ENCODE peak calls at places on chromosomes 13 and 19, in nine cellular contexts. One of them, this sample, is unnamed. For H3K4me1, the result is how much of the 10 kb centered on the place peaks cover.

GRCh38 chr19:1102407-1103106 is 1.2 kb upstream of the GPX4 start:
- DNase-seq in adrenal gland: peak
- DNase-seq in neural progenitor cell: no peak
- DNase-seq in Peyer's patch: peak
- DNase-seq in tibial artery: peak
- DNase-seq in breast epithelium: peak
- DNase-seq in A673: no peak
- DNase-seq in osteoblast: peak
- DNase-seq in heart right ventricle: no peak
- DNase-seq in this sample: no peak

GRCh38 chr13:102011539-102011938 is 390.3 kb downstream of the FGF14 start:
- DNase-seq in adrenal gland: no peak
- DNase-seq in neural progenitor cell: no peak
- DNase-seq in Peyer's patch: no peak
- DNase-seq in tibial artery: no peak
- DNase-seq in breast epithelium: no peak
- DNase-seq in A673: no peak
- DNase-seq in osteoblast: no peak
- DNase-seq in heart right ventricle: no peak
- DNase-seq in this sample: no peak

GRCh38 chr13:111911754-111912452 is 155.0 kb upstream of the SOX1 start:
- DNase-seq in adrenal gland: no peak
- DNase-seq in neural progenitor cell: no peak
- DNase-seq in Peyer's patch: peak
- DNase-seq in tibial artery: no peak
- DNase-seq in breast epithelium: peak
- DNase-seq in A673: no peak
- DNase-seq in osteoblast: peak
- DNase-seq in heart right ventricle: no peak
- DNase-seq in this sample: no peak

GRCh38 chr13:49456156-49456555 is 12.1 kb downstream of the SETDB2 start:
- DNase-seq in adrenal gland: no peak
- DNase-seq in neural progenitor cell: no peak
- DNase-seq in Peyer's patch: no peak
- DNase-seq in tibial artery: no peak
- DNase-seq in breast epithelium: no peak
- DNase-seq in A673: no peak
- DNase-seq in osteoblast: no peak
- DNase-seq in heart right ventricle: no peak
- DNase-seq in this sample: no peak

GRCh38 chr13:76773695-76774094 is 112.5 kb downstream of the KCTD12 start:
- DNase-seq in adrenal gland: no peak
- DNase-seq in neural progenitor cell: no peak
- DNase-seq in Peyer's patch: no peak
- DNase-seq in tibial artery: no peak
- DNase-seq in breast epithelium: no peak
- DNase-seq in A673: no peak
- DNase-seq in osteoblast: no peak
- DNase-seq in heart right ventricle: no peak
- DNase-seq in this sample: no peak

GRCh38 chr13:39016789-39017188 is 21.1 kb downstream of the PROSER1 start:
- DNase-seq in adrenal gland: no peak
- DNase-seq in neural progenitor cell: peak
- DNase-seq in Peyer's patch: no peak
- DNase-seq in tibial artery: no peak
- DNase-seq in breast epithelium: no peak
- DNase-seq in A673: peak
- DNase-seq in osteoblast: no peak
- DNase-seq in heart right ventricle: no peak
- DNase-seq in this sample: no peak

GRCh38 chr19:57212109-57212508 is 18.7 kb upstream of the AURKC start:
- DNase-seq in adrenal gland: no peak
- DNase-seq in neural progenitor cell: no peak
- DNase-seq in Peyer's patch: no peak
- DNase-seq in tibial artery: no peak
- DNase-seq in breast epithelium: no peak
- DNase-seq in A673: no peak
- DNase-seq in osteoblast: no peak
- DNase-seq in heart right ventricle: no peak
- DNase-seq in this sample: no peak

GRCh38 chr19:35403116-35403760 is 32.4 kb downstream of the GPR42 start:
- DNase-seq in adrenal gland: no peak
- DNase-seq in neural progenitor cell: no peak
- DNase-seq in Peyer's patch: peak
- DNase-seq in tibial artery: no peak
- DNase-seq in breast epithelium: no peak
- DNase-seq in A673: no peak
- DNase-seq in osteoblast: no peak
- DNase-seq in heart right ventricle: no peak
- DNase-seq in this sample: no peak

GRCh38 chr19:21588202-21588601 is 82.8 kb downstream of the ZNF429 start:
- DNase-seq in adrenal gland: no peak
- DNase-seq in neural progenitor cell: no peak
- DNase-seq in Peyer's patch: no peak
- DNase-seq in tibial artery: no peak
- DNase-seq in breast epithelium: no peak
- DNase-seq in A673: no peak
- DNase-seq in osteoblast: no peak
- DNase-seq in heart right ventricle: no peak
- DNase-seq in this sample: no peak

GRCh38 chr19:21587117-21587461 is 81.7 kb downstream of the ZNF429 start:
- DNase-seq in adrenal gland: no peak
- DNase-seq in neural progenitor cell: no peak
- DNase-seq in Peyer's patch: no peak
- DNase-seq in tibial artery: no peak
- DNase-seq in breast epithelium: no peak
- DNase-seq in A673: no peak
- DNase-seq in osteoblast: no peak
- DNase-seq in heart right ventricle: peak
- DNase-seq in this sample: no peak

GRCh38 chr19:21585491-21585890 is 80.1 kb downstream of the ZNF429 start:
- DNase-seq in adrenal gland: no peak
- DNase-seq in neural progenitor cell: no peak
- DNase-seq in Peyer's patch: no peak
- DNase-seq in tibial artery: no peak
- DNase-seq in breast epithelium: no peak
- DNase-seq in A673: no peak
- DNase-seq in osteoblast: no peak
- DNase-seq in heart right ventricle: no peak
- DNase-seq in this sample: no peak

GRCh38 chr19:21587549-21587948 is 82.1 kb downstream of the ZNF429 start:
- DNase-seq in adrenal gland: no peak
- DNase-seq in neural progenitor cell: no peak
- DNase-seq in Peyer's patch: no peak
- DNase-seq in tibial artery: no peak
- DNase-seq in breast epithelium: no peak
- DNase-seq in A673: no peak
- DNase-seq in osteoblast: no peak
- DNase-seq in heart right ventricle: no peak
- DNase-seq in this sample: no peak

DNA sequence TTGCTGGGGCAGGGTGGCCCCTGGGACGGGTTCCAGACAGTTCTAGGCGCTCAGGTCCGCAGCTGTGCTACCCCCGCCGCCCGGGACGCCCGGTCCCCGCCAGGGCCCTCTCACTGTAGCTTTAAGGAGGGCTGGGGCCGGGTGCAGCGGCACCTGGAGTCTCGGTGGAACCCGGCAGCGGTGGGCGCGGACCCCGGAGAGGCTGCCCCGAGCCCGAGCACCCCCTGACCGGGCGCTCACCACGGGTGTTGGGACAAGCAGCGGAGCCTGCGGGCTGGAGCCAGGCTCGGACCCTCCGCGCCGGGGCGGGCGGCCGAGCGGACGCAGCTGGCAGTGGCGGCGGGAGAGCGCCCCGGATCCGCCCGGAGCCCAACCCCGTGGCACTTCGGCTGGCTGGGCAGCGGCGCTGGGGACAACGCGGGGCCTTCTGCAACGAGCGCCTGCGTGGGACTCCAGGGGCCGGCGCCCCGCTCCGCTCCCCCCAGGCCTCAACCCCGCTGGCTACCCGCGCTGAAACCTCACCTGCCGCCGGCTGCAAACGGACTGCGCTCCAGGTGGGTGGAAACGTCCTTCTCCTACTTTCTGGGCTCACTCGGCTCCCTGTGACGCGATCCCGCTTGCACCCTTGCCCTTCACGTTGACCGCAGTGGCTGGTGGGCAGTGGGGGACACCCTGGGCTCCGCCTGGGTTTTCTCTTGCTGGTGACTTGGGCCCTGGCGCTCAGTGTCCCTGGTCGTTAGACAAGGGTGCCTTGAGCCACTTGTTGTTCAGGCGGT is 81.1 kb downstream of the ZNF429 start:
- DNase-seq in adrenal gland: peak
- DNase-seq in neural progenitor cell: peak
- DNase-seq in Peyer's patch: peak
- DNase-seq in tibial artery: no peak
- DNase-seq in breast epithelium: no peak
- DNase-seq in A673: no peak
- DNase-seq in osteoblast: no peak
- DNase-seq in heart right ventricle: peak
- DNase-seq in this sample: no peak
- TF ChIP-seq CTCF in adrenal gland: no peak
- TF ChIP-seq CTCF in neural progenitor cell: no peak
- TF ChIP-seq CTCF in Peyer's patch: no peak
- TF ChIP-seq CTCF in tibial artery: no peak
- TF ChIP-seq CTCF in breast epithelium: no peak
- TF ChIP-seq CTCF in A673: no peak
- TF ChIP-seq CTCF in osteoblast: no peak
- TF ChIP-seq CTCF in heart right ventricle: no peak
- TF ChIP-seq CTCF in this sample: no peak

GRCh38 chr13:46354143-46355087 is 32.6 kb downstream of the RUBCNL start:
- DNase-seq in adrenal gland: no peak
- DNase-seq in neural progenitor cell: no peak
- DNase-seq in Peyer's patch: no peak
- DNase-seq in tibial artery: no peak
- DNase-seq in breast epithelium: no peak
- DNase-seq in A673: no peak
- DNase-seq in osteoblast: peak
- DNase-seq in heart right ventricle: no peak
- DNase-seq in this sample: no peak

GRCh38 chr13:46355906-46356305 is 31.1 kb downstream of the RUBCNL start:
- DNase-seq in adrenal gland: no peak
- DNase-seq in neural progenitor cell: no peak
- DNase-seq in Peyer's patch: no peak
- DNase-seq in tibial artery: no peak
- DNase-seq in breast epithelium: no peak
- DNase-seq in A673: no peak
- DNase-seq in osteoblast: no peak
- DNase-seq in heart right ventricle: no peak
- DNase-seq in this sample: no peak

GRCh38 chr13:46352810-46353209 is 34.2 kb downstream of the RUBCNL start:
- DNase-seq in adrenal gland: peak
- DNase-seq in neural progenitor cell: no peak
- DNase-seq in Peyer's patch: no peak
- DNase-seq in tibial artery: peak
- DNase-seq in breast epithelium: no peak
- DNase-seq in A673: no peak
- DNase-seq in osteoblast: no peak
- DNase-seq in heart right ventricle: no peak
- DNase-seq in this sample: no peak

GRCh38 chr13:46359731-46360130 is 27.3 kb downstream of the RUBCNL start:
- DNase-seq in adrenal gland: no peak
- DNase-seq in neural progenitor cell: no peak
- DNase-seq in Peyer's patch: no peak
- DNase-seq in tibial artery: no peak
- DNase-seq in breast epithelium: no peak
- DNase-seq in A673: no peak
- DNase-seq in osteoblast: peak
- DNase-seq in heart right ventricle: no peak
- DNase-seq in this sample: no peak

DNA sequence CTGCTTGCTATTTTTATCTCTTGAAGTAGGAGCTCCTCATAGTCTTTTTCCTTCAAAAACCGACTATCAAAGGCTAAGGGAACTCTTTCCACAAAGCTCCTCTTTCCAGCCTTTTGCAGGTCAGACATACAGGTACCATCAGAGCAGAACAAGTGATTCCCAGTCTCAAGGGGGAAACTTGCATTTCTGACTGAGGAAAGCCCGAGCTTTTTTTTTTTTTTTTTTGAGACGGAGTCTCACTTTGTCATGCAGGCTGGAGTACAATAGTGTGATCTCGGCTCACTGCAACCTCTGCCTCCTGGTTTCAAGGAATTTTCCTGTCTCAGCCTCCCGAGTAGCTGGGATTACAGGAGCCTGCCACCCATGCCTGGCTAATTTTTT is 32.0 kb downstream of the RUBCNL start:
- DNase-seq in adrenal gland: no peak
- DNase-seq in neural progenitor cell: no peak
- DNase-seq in Peyer's patch: no peak
- DNase-seq in tibial artery: no peak
- DNase-seq in breast epithelium: no peak
- DNase-seq in A673: no peak
- DNase-seq in osteoblast: no peak
- DNase-seq in heart right ventricle: no peak
- DNase-seq in this sample: no peak
- H3K27ac ChIP-seq in adrenal gland: no peak
- H3K27ac ChIP-seq in neural progenitor cell: no peak
- H3K27ac ChIP-seq in Peyer's patch: no peak
- H3K27ac ChIP-seq in tibial artery: no peak
- H3K27ac ChIP-seq in breast epithelium: peak
- H3K27ac ChIP-seq in A673: no peak
- H3K27ac ChIP-seq in osteoblast: peak
- H3K27ac ChIP-seq in heart right ventricle: no peak
- H3K27ac ChIP-seq in this sample: no peak

GRCh38 chr13:24272452-24273161 is 36.8 kb upstream of the C1QTNF9 start:
- DNase-seq in adrenal gland: peak
- DNase-seq in neural progenitor cell: no peak
- DNase-seq in Peyer's patch: no peak
- DNase-seq in tibial artery: no peak
- DNase-seq in breast epithelium: no peak
- DNase-seq in A673: peak
- DNase-seq in osteoblast: no peak
- DNase-seq in heart right ventricle: peak
- DNase-seq in this sample: no peak

GRCh38 chr13:24269803-24270202 is 39.6 kb upstream of the C1QTNF9 start:
- DNase-seq in adrenal gland: peak
- DNase-seq in neural progenitor cell: no peak
- DNase-seq in Peyer's patch: no peak
- DNase-seq in tibial artery: no peak
- DNase-seq in breast epithelium: no peak
- DNase-seq in A673: no peak
- DNase-seq in osteoblast: no peak
- DNase-seq in heart right ventricle: no peak
- DNase-seq in this sample: no peak

GRCh38 chr13:24270639-24271131 is 38.7 kb upstream of the C1QTNF9 start:
- DNase-seq in adrenal gland: peak
- DNase-seq in neural progenitor cell: peak
- DNase-seq in Peyer's patch: peak
- DNase-seq in tibial artery: peak
- DNase-seq in breast epithelium: no peak
- DNase-seq in A673: peak
- DNase-seq in osteoblast: peak
- DNase-seq in heart right ventricle: peak
- DNase-seq in this sample: peak

GRCh38 chr13:24271611-24272451 is 37.5 kb upstream of the C1QTNF9 start:
- DNase-seq in adrenal gland: peak
- DNase-seq in neural progenitor cell: peak
- DNase-seq in Peyer's patch: peak
- DNase-seq in tibial artery: peak
- DNase-seq in breast epithelium: peak
- DNase-seq in A673: peak
- DNase-seq in osteoblast: peak
- DNase-seq in heart right ventricle: peak
- DNase-seq in this sample: peak

GRCh38 chr13:24271231-24271610 is 38.2 kb upstream of the C1QTNF9 start:
- DNase-seq in adrenal gland: no peak
- DNase-seq in neural progenitor cell: no peak
- DNase-seq in Peyer's patch: no peak
- DNase-seq in tibial artery: no peak
- DNase-seq in breast epithelium: no peak
- DNase-seq in A673: no peak
- DNase-seq in osteoblast: no peak
- DNase-seq in heart right ventricle: no peak
- DNase-seq in this sample: no peak
- H3K4me1 ChIP-seq in adrenal gland: under half
- H3K4me1 ChIP-seq in neural progenitor cell: under half
- H3K4me1 ChIP-seq in Peyer's patch: under half
- H3K4me1 ChIP-seq in tibial artery: under half
- H3K4me1 ChIP-seq in breast epithelium: under half
- H3K4me1 ChIP-seq in A673: under half
- H3K4me1 ChIP-seq in osteoblast: under half
- H3K4me1 ChIP-seq in heart right ventricle: under half
- H3K4me1 ChIP-seq in this sample: half or more

DNA sequence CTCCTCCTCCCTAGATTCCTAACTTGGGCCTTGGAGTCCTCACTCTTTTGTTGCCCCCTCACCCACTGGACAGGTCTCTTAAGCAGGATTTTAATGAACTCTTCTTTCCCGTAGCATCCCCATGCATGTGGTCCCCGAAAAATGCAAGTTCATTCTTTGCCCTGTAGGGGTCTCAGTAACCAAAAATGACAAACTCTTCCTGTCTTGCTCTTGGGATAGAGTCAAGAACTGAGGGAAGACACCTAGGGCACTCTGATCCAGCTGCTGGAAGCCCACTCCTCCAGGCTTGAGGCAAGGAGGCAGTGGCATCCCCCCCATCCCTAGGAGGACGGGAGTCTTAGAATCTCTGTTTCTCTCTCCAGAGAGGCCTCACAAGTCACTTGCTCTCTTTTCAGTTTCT is 987.0 kb downstream of the DIAPH3 start:
- DNase-seq in adrenal gland: no peak
- DNase-seq in neural progenitor cell: no peak
- DNase-seq in Peyer's patch: no peak
- DNase-seq in tibial artery: no peak
- DNase-seq in breast epithelium: no peak
- DNase-seq in A673: peak
- DNase-seq in osteoblast: no peak
- DNase-seq in heart right ventricle: no peak
- DNase-seq in this sample: no peak
- TF ChIP-seq CTCF in adrenal gland: no peak
- TF ChIP-seq CTCF in neural progenitor cell: peak
- TF ChIP-seq CTCF in Peyer's patch: no peak
- TF ChIP-seq CTCF in tibial artery: no peak
- TF ChIP-seq CTCF in breast epithelium: no peak
- TF ChIP-seq CTCF in A673: peak
- TF ChIP-seq CTCF in osteoblast: peak
- TF ChIP-seq CTCF in heart right ventricle: no peak
- TF ChIP-seq CTCF in this sample: no peak